ENCODE peak calls at places on chromosomes 6 and 20, in six cellular contexts. One of them, this sample, is unnamed.

GRCh38 chr20:62064788-62065668 is 653 bp downstream of the TAF4 start:
- DNase-seq in dermis microvascular lymphatic vessel endothelial cell: no peak
- DNase-seq in sigmoid colon: no peak
- DNase-seq in effector CD4-positive, alpha-beta T cell: no peak
- DNase-seq in stimulated activated CD8-positive, alpha-beta memory T cell treated with anti-CD3 and anti-CD28 coated beads, Interleukin-2, amount 100 ng/mL, for 1 hour: no peak
- DNase-seq in neural crest cell: peak
- DNase-seq in this sample: no peak

GRCh38 chr6:149060300-149060984 is 257.1 kb upstream of the TAB2 start:
- DNase-seq in dermis microvascular lymphatic vessel endothelial cell: peak
- DNase-seq in sigmoid colon: no peak
- DNase-seq in effector CD4-positive, alpha-beta T cell: peak
- DNase-seq in stimulated activated CD8-positive, alpha-beta memory T cell treated with anti-CD3 and anti-CD28 coated beads, Interleukin-2, amount 100 ng/mL, for 1 hour: peak
- DNase-seq in neural crest cell: no peak
- DNase-seq in this sample: no peak

GRCh38 chr6:20722442-20722841 is 188.2 kb downstream of the CDKAL1 start:
- DNase-seq in dermis microvascular lymphatic vessel endothelial cell: no peak
- DNase-seq in sigmoid colon: no peak
- DNase-seq in effector CD4-positive, alpha-beta T cell: no peak
- DNase-seq in stimulated activated CD8-positive, alpha-beta memory T cell treated with anti-CD3 and anti-CD28 coated beads, Interleukin-2, amount 100 ng/mL, for 1 hour: no peak
- DNase-seq in neural crest cell: no peak
- DNase-seq in this sample: no peak

GRCh38 chr6:106450645-106451044 is 90.1 kb downstream of the CRYBG1 start:
- DNase-seq in dermis microvascular lymphatic vessel endothelial cell: no peak
- DNase-seq in sigmoid colon: no peak
- DNase-seq in effector CD4-positive, alpha-beta T cell: no peak
- DNase-seq in stimulated activated CD8-positive, alpha-beta memory T cell treated with anti-CD3 and anti-CD28 coated beads, Interleukin-2, amount 100 ng/mL, for 1 hour: no peak
- DNase-seq in neural crest cell: no peak
- DNase-seq in this sample: no peak

GRCh38 chr6:64831680-64832079 is 875.3 kb downstream of the EYS start:
- DNase-seq in dermis microvascular lymphatic vessel endothelial cell: no peak
- DNase-seq in sigmoid colon: no peak
- DNase-seq in effector CD4-positive, alpha-beta T cell: no peak
- DNase-seq in stimulated activated CD8-positive, alpha-beta memory T cell treated with anti-CD3 and anti-CD28 coated beads, Interleukin-2, amount 100 ng/mL, for 1 hour: no peak
- DNase-seq in neural crest cell: no peak
- DNase-seq in this sample: no peak

GRCh38 chr6:137927777-137928218 is 60.7 kb downstream of the TNFAIP3 start:
- DNase-seq in dermis microvascular lymphatic vessel endothelial cell: peak
- DNase-seq in sigmoid colon: no peak
- DNase-seq in effector CD4-positive, alpha-beta T cell: peak
- DNase-seq in stimulated activated CD8-positive, alpha-beta memory T cell treated with anti-CD3 and anti-CD28 coated beads, Interleukin-2, amount 100 ng/mL, for 1 hour: peak
- DNase-seq in neural crest cell: no peak
- DNase-seq in this sample: no peak

GRCh38 chr20:4894981-4895381 is 106.3 kb downstream of the SLC23A2 start:
- DNase-seq in dermis microvascular lymphatic vessel endothelial cell: no peak
- DNase-seq in sigmoid colon: no peak
- DNase-seq in effector CD4-positive, alpha-beta T cell: no peak
- DNase-seq in stimulated activated CD8-positive, alpha-beta memory T cell treated with anti-CD3 and anti-CD28 coated beads, Interleukin-2, amount 100 ng/mL, for 1 hour: no peak
- DNase-seq in neural crest cell: no peak
- DNase-seq in this sample: no peak

GRCh38 chr20:6692566-6693168 is 74.8 kb upstream of the BMP2 start:
- DNase-seq in dermis microvascular lymphatic vessel endothelial cell: no peak
- DNase-seq in sigmoid colon: no peak
- DNase-seq in effector CD4-positive, alpha-beta T cell: no peak
- DNase-seq in stimulated activated CD8-positive, alpha-beta memory T cell treated with anti-CD3 and anti-CD28 coated beads, Interleukin-2, amount 100 ng/mL, for 1 hour: no peak
- DNase-seq in neural crest cell: no peak
- DNase-seq in this sample: no peak

GRCh38 chr6:90286884-90287488 is 9.7 kb downstream of the BACH2 start:
- DNase-seq in dermis microvascular lymphatic vessel endothelial cell: no peak
- DNase-seq in sigmoid colon: no peak
- DNase-seq in effector CD4-positive, alpha-beta T cell: no peak
- DNase-seq in stimulated activated CD8-positive, alpha-beta memory T cell treated with anti-CD3 and anti-CD28 coated beads, Interleukin-2, amount 100 ng/mL, for 1 hour: peak
- DNase-seq in neural crest cell: peak
- DNase-seq in this sample: no peak